ENCODE peak calls at places on chromosomes 11 and 22, in four cellular contexts. One of them, this sample, is unnamed.

GRCh38 chr11:45022294-45023064 is 71.8 kb upstream of the TP53I11 start:
- DNase-seq in SHP77: no peak
- DNase-seq in astrocyte of the spinal cord: no peak
- DNase-seq in DMS53: no peak
- DNase-seq in this sample: no peak

GRCh38 chr22:25741692-25742626 is at the start of gene MYO18B:
- DNase-seq in DMS53: no peak
- DNase-seq in astrocyte of the spinal cord: no peak
- DNase-seq in SHP77: peak
- DNase-seq in this sample: no peak

GRCh38 chr11:114354076-114354475 is 46.2 kb downstream of the C11orf71 start:
- DNase-seq in astrocyte of the spinal cord: peak
- DNase-seq in DMS53: peak
- DNase-seq in SHP77: no peak
- DNase-seq in this sample: peak

GRCh38 chr11:44565008-44565745 is at the start of gene CD82:
- DNase-seq in SHP77: peak
- DNase-seq in DMS53: peak
- DNase-seq in astrocyte of the spinal cord: peak
- DNase-seq in this sample: peak

GRCh38 chr11:1387961-1388762 is 1.6 kb upstream of the BRSK2 start:
- DNase-seq in DMS53: peak
- DNase-seq in SHP77: no peak
- DNase-seq in astrocyte of the spinal cord: no peak
- DNase-seq in this sample: no peak

GRCh38 chr11:75383246-75383645 is 16.1 kb upstream of the RPS3 start:
- DNase-seq in SHP77: peak
- DNase-seq in astrocyte of the spinal cord: no peak
- DNase-seq in DMS53: peak
- DNase-seq in this sample: no peak

GRCh38 chr11:19181673-19182261 is 20.0 kb downstream of the CSRP3 start:
- DNase-seq in DMS53: no peak
- DNase-seq in SHP77: no peak
- DNase-seq in astrocyte of the spinal cord: no peak
- DNase-seq in this sample: no peak

GRCh38 chr22:26981520-26981919 is 324.1 kb downstream of the MIAT start:
- DNase-seq in SHP77: no peak
- DNase-seq in astrocyte of the spinal cord: no peak
- DNase-seq in DMS53: no peak
- DNase-seq in this sample: no peak

GRCh38 chr11:121965330-121965729 is 150.7 kb downstream of the BLID start:
- DNase-seq in DMS53: no peak
- DNase-seq in astrocyte of the spinal cord: peak
- DNase-seq in SHP77: no peak
- DNase-seq in this sample: peak

GRCh38 chr22:23075525-23076216 is 5.4 kb downstream of the GNAZ start:
- DNase-seq in astrocyte of the spinal cord: no peak
- DNase-seq in DMS53: no peak
- DNase-seq in SHP77: no peak
- DNase-seq in this sample: no peak

GRCh38 chr11:78940500-78941225 is 366.0 kb upstream of the NARS2 start:
- DNase-seq in DMS53: peak
- DNase-seq in SHP77: peak
- DNase-seq in astrocyte of the spinal cord: no peak
- DNase-seq in this sample: no peak

GRCh38 chr22:49197500-49197899 is 630.2 kb downstream of the BRD1 start:
- DNase-seq in astrocyte of the spinal cord: no peak
- DNase-seq in DMS53: no peak
- DNase-seq in SHP77: no peak
- DNase-seq in this sample: peak